ENCODE peak calls at places on chromosomes 1 and 21, in six cellular contexts. U, E, T, H, A and I are unnamed samples.

GRCh38 chr1:30740952-30741894 is 16.4 kb downstream of the LAPTM5 start:
- DNase-seq in H (no peak), T (no peak), A (no peak), U (no peak), E (no peak), I (peak)

GRCh38 chr1:160797861-160798273 is 1.9 kb downstream of the LY9 start:
- DNase-seq in T (no peak), H (no peak), A (no peak), E (no peak), U (no peak), I (no peak)

GRCh38 chr1:29967261-29967660 is 730.9 kb downstream of the PTPRU start:
- DNase-seq in A (no peak), T (no peak), H (no peak), U (no peak), E (no peak), I (no peak)

GRCh38 chr1:241423541-241424479 is 66.8 kb upstream of the RGS7 start:
- DNase-seq in T (no peak), E (peak), H (no peak), A (peak), U (peak), I (no peak)

GRCh38 chr21:35390013-35390776 is 341.1 kb upstream of the RUNX1 start:
- DNase-seq in H (peak), U (no peak), A (peak), T (no peak), E (peak), I (no peak)

GRCh38 chr1:234093741-234094140 is 189.3 kb downstream of the SLC35F3 start:
- DNase-seq in E (no peak), T (peak), H (no peak), A (no peak), U (no peak), I (no peak)

GRCh38 chr1:232319106-232319505 is 310.8 kb downstream of the SIPA1L2 start:
- DNase-seq in A (no peak), U (no peak), E (no peak), T (no peak), H (no peak), I (no peak)

GRCh38 chr1:26690576-26691031 is 5.2 kb upstream of the ARID1A start:
- DNase-seq in E (no peak), H (no peak), T (no peak), U (no peak), A (no peak), I (no peak)

GRCh38 chr1:109508001-109508872 is 1.3 kb downstream of the AMIGO1 start:
- DNase-seq in H (no peak), A (no peak), E (no peak), T (no peak), U (no peak), I (no peak)

GRCh38 chr1:18182518-18183160 is 75.0 kb downstream of the IGSF21 start:
- DNase-seq in U (no peak), H (no peak), E (no peak), T (no peak), A (no peak), I (no peak)

GRCh38 chr1:245683377-245683716 is 528.6 kb downstream of the KIF26B start:
- DNase-seq in T (no peak), H (no peak), E (no peak), U (no peak), A (no peak), I (no peak)

GRCh38 chr1:244164563-244164890 is 113.4 kb downstream of the ZBTB18 start:
- DNase-seq in H (no peak), T (no peak), A (no peak), E (no peak), U (no peak), I (no peak)

GRCh38 chr1:50308883-50309282 is 114.4 kb downstream of the DMRTA2 start:
- DNase-seq in H (no peak), E (peak), T (no peak), U (no peak), A (peak), I (peak)

GRCh38 chr1:79290927-79291474 is 284.5 kb upstream of the ADGRL4 start:
- DNase-seq in E (no peak), A (no peak), U (no peak), H (no peak), T (no peak), I (no peak)

GRCh38 chr1:36436820-36437219 is 13.4 kb downstream of the OSCP1 start:
- DNase-seq in U (no peak), H (no peak), A (peak), E (no peak), T (no peak), I (no peak)

GRCh38 chr1:153553096-153553495 is 4.0 kb upstream of the S100A3 start:
- DNase-seq in U (no peak), H (no peak), E (no peak), A (no peak), T (no peak), I (no peak)

GRCh38 chr1:63575340-63575826 is 17.8 kb upstream of the PGM1 start:
- DNase-seq in E (peak), U (no peak), H (no peak), A (peak), T (no peak), I (no peak)

GRCh38 chr1:6235302-6235680 is 473 bp downstream of the ICMT start:
- DNase-seq in E (no peak), A (no peak), U (no peak), H (no peak), T (no peak), I (no peak)

GRCh38 chr1:93874025-93874651 is 4.9 kb downstream of the DNTTIP2 start:
- DNase-seq in U (no peak), H (peak), E (peak), A (peak), T (no peak), I (peak)

GRCh38 chr1:51941528-51941927 is 49.0 kb downstream of the RAB3B start:
- DNase-seq in E (no peak), A (no peak), H (no peak), T (no peak), U (no peak), I (no peak)

GRCh38 chr1:84721152-84721551 is 30.9 kb upstream of the SSX2IP start:
- DNase-seq in H (peak), U (peak), T (no peak), A (peak), E (no peak), I (no peak)

GRCh38 chr1:172781513-172782140 is 122.7 kb downstream of the FASLG start:
- DNase-seq in E (peak), T (no peak), H (no peak), U (no peak), A (peak), I (no peak)

GRCh38 chr1:238991730-238992490 is 394.5 kb upstream of the CHRM3 start:
- DNase-seq in A (peak), E (no peak), T (no peak), H (peak), U (no peak), I (no peak)

GRCh38 chr1:53470155-53470554 is 11.0 kb downstream of the DMRTB1 start:
- DNase-seq in A (peak), T (peak), U (no peak), H (peak), E (peak), I (no peak)
- TF ChIP-seq CTCF in A (peak), T (peak), U (peak), H (peak), E (peak), I (peak)

GRCh38 chr21:41316641-41317392 is at the start of gene FAM3B:
- DNase-seq in H (no peak), U (no peak), T (no peak), A (no peak), E (no peak), I (no peak)
- H3K4me3 ChIP-seq in H (no peak), U (no peak), T (peak), A (no peak), E (no peak), I (no peak)

GRCh38 chr1:45263132-45263531 is 56.7 kb upstream of the ZSWIM5 start:
- DNase-seq in U (no peak), H (no peak), E (no peak), A (no peak), T (no peak), I (no peak)

GRCh38 chr1:45265244-45265643 is 58.8 kb upstream of the ZSWIM5 start:
- DNase-seq in H (no peak), T (no peak), E (no peak), U (no peak), A (no peak), I (no peak)

DNA sequence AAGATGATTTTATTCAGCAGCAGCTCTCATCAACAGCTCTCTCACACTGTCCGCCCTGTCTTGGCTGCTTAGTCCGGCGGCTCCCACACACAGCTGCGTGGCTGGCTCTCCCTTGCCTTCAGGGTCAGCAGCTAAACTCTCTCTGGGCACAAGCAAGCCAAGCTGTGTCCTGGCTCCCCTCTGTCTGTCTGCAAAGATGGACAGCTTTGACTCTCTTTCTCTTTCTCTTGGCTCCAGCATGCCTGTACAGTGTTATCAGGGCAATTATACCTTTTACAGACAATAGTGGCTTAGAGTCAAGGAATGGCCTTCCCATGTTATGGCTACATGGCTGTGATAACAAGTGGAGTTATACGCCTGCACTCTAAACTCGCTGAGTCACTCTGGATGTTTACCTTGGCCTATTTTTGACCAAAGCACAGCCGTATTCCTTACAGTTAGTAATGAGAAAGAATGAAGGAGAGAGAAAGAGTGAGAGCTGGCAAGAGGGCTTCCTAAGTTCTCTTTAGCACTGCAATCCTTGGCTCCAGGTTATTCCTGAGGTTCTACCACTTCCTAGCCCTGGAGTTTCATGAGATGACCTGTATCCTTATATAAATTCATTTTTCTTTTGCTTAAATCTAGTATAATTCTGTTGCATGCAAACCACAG is 59.9 kb upstream of the ZSWIM5 start:
- DNase-seq in H (peak), U (no peak), A (peak), E (peak), T (peak), I (no peak)
- TF ChIP-seq CTCF in H (no peak), U (no peak), A (no peak), E (no peak), T (no peak), I (no peak)

GRCh38 chr1:41357451-41358151 is 3.6 kb upstream of the FOXO6 start:
- DNase-seq in T (no peak), H (no peak), E (no peak), A (no peak), U (no peak), I (no peak)
- H3K4me3 ChIP-seq in T (no peak), H (no peak), E (no peak), A (no peak), U (no peak), I (no peak)

DNA sequence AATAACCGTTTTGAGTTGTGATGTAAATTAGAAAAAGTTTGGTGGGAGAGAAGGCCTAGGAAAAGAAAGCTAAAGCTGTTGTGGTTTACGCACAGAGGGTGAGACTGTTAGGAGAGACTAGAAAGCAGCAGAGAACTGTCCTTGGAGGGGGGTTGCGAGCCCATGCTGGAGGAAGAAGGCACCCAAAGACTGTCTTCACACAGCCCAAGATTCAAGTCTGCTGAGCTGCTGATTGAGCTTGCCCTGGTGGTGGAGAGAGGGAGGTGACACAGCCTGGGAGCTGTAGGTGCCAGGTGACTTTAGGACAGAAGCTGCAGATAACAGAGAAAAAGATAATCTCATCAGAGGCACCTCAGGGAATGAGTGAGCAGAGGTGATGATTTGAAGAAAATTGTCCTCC is 18.3 kb upstream of the TLR5 start:
- DNase-seq in U (no peak), T (no peak), E (no peak), A (no peak), H (no peak), I (no peak)
- TF ChIP-seq CTCF in U (no peak), T (no peak), E (no peak), A (no peak), H (no peak), I (no peak)

DNA sequence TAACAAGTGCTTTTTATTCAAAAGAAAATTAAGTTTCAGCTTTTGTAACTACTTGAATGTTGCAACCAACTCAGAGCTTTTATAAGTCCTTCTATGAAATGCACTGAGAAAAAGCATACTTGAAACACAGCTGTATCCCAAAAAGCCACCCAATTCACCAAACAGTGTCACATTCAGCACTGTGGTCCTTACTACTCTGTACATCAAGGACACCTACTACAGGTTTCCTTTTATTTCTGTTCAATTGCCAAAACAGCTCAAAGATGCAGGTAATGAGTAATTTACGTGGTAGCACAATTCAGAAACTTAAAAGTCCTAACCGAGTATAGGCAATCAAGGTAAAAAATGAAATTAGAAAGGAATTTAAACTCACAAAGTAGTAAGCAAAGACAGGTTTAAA is 2.5 kb downstream of the EIF4G3 start:
- DNase-seq in T (no peak), A (no peak), U (no peak), E (no peak), H (no peak), I (no peak)
- H3K4me3 ChIP-seq in T (peak), A (peak), U (peak), E (peak), H (peak), I (peak)

DNA sequence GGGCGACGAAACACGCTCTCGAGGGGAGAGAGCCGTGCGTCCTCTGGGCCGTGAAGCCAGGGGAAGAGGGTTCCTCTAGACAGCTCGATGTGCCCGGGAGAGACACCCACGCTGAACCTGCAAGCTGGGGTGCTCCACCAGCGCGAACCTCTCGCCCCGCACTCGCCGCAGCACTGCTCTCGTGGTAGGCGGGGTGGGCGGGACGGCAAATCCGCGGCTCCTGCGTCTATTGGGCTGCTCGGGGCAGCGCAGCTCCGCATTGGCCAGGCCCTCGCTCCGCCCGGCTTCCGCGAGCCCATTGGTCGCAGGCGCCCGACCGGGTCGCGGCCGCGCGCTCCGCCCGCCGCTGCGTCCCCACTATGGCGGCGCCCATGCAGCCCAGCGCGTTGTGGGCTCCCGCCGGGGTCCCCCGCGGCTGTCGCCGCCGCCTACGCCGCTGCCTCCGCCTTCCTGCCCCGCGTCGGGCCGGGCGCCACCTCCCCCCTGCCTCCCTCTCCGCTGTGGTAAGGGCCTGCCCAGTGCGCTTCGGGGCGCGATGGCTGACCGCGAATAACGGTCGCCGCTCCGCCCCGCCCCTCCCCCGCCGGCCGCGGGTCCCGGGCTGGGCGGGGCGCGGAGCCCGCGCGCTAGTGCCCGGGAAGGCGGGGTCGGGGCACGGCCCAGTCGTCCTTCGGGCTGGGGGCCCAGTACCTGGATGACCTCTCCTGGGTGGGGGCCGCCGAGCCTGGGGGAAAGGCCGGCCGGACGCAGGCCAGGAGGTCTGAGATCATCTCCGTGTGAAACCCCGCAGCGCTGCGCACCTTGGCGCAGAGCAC is at the start of gene ST3GAL3:
- DNase-seq in T (peak), A (peak), U (peak), E (peak), H (no peak), I (peak)
- TF ChIP-seq CTCF in T (no peak), A (no peak), U (no peak), E (no peak), H (no peak), I (no peak)